ENCODE peak calls at places on chromosome 15, in six cellular contexts. R is MM.1S, M is lower leg skin, K is AG04449, H is pancreas, Y is PC-9. O is an unnamed sample.

GRCh38 chr15:62439543-62440016 is 274.5 kb upstream of the C2CD4B start:
- DNase-seq in R (no peak), M (peak), K (no peak), H (no peak), Y (no peak), O (no peak)

GRCh38 chr15:61013146-61013545 is 216.0 kb downstream of the RORA start:
- DNase-seq in R (no peak), M (no peak), K (no peak), H (no peak), Y (no peak), O (peak)

GRCh38 chr15:56040081-56041035 is 46.9 kb upstream of the NEDD4 start:
- DNase-seq in R (no peak), M (peak), K (peak), H (peak), Y (peak), O (no peak)

GRCh38 chr15:45179221-45179985 is 8.4 kb downstream of the SHF start:
- DNase-seq in R (peak), M (no peak), K (no peak), H (no peak), Y (no peak), O (no peak)

GRCh38 chr15:60652870-60653269 is 173.9 kb upstream of the ICE2 start:
- DNase-seq in R (no peak), M (no peak), K (no peak), H (no peak), Y (no peak), O (no peak)

GRCh38 chr15:49187537-49188245 is 17.6 kb downstream of the GALK2 start:
- DNase-seq in R (no peak), M (no peak), K (no peak), H (peak), Y (no peak), O (no peak)

GRCh38 chr15:25543156-25543555 is 104.3 kb upstream of the UBE3A start:
- DNase-seq in R (no peak), M (peak), K (peak), H (peak), Y (no peak), O (peak)

GRCh38 chr15:36363335-36363734 is 216.1 kb upstream of the CDIN1 start:
- DNase-seq in R (no peak), M (no peak), K (peak), H (no peak), Y (no peak), O (no peak)

GRCh38 chr15:99467861-99468460 is 97.8 kb upstream of the MEF2A start:
- DNase-seq in R (no peak), M (peak), K (no peak), H (no peak), Y (no peak), O (no peak)

GRCh38 chr15:68565701-68566100 is 13.1 kb upstream of the CORO2B start:
- DNase-seq in R (no peak), M (no peak), K (no peak), H (no peak), Y (no peak), O (no peak)

GRCh38 chr15:67916565-67916964 is 76.7 kb upstream of the RNU6-1 start:
- DNase-seq in R (no peak), M (no peak), K (no peak), H (no peak), Y (no peak), O (no peak)

GRCh38 chr15:35450492-35450891 is 95.5 kb downstream of the DPH6 start:
- DNase-seq in R (no peak), M (no peak), K (peak), H (no peak), Y (no peak), O (peak)

GRCh38 chr15:69585937-69586336 is 133.3 kb downstream of the RPLP1 start:
- DNase-seq in R (no peak), M (no peak), K (no peak), H (no peak), Y (no peak), O (no peak)

GRCh38 chr15:63968122-63968524 is 78.2 kb downstream of the DAPK2 start:
- DNase-seq in R (no peak), M (no peak), K (no peak), H (no peak), Y (no peak), O (no peak)

GRCh38 chr15:50135123-50135541 is 16.1 kb upstream of the ATP8B4 start:
- DNase-seq in R (no peak), M (no peak), K (no peak), H (no peak), Y (no peak), O (no peak)

GRCh38 chr15:51991141-51991540 is 19.6 kb upstream of the LEO1 start:
- DNase-seq in R (no peak), M (no peak), K (no peak), H (no peak), Y (no peak), O (peak)

GRCh38 chr15:62756326-62756994 is 286.1 kb upstream of the TPM1 start:
- DNase-seq in R (no peak), M (no peak), K (no peak), H (no peak), Y (no peak), O (no peak)

GRCh38 chr15:64586974-64587373 is 126.6 kb downstream of the ZNF609 start:
- DNase-seq in R (no peak), M (no peak), K (no peak), H (no peak), Y (no peak), O (no peak)

GRCh38 chr15:49415638-49416037 is 7.4 kb upstream of the FGF7 start:
- DNase-seq in R (no peak), M (no peak), K (peak), H (no peak), Y (no peak), O (peak)

GRCh38 chr15:76339302-76340197 is 3.0 kb downstream of the ISL2 start:
- DNase-seq in R (no peak), M (no peak), K (no peak), H (no peak), Y (no peak), O (no peak)

GRCh38 chr15:89244512-89244869 is 712 bp downstream of the FANCI start:
- DNase-seq in R (peak), M (no peak), K (no peak), H (no peak), Y (no peak), O (no peak)

GRCh38 chr15:25933456-25934158 is 70.5 kb upstream of the ATP10A start:
- DNase-seq in R (peak), M (peak), K (peak), H (peak), Y (no peak), O (peak)

GRCh38 chr15:38169982-38170381 is 82.7 kb upstream of the SPRED1 start:
- DNase-seq in R (no peak), M (no peak), K (peak), H (no peak), Y (no peak), O (no peak)
- TF ChIP-seq CTCF in R (no peak), M (no peak), K (no peak), H (no peak), Y (no peak), O (no peak)

GRCh38 chr15:81182746-81183402 is 13.8 kb upstream of the IL16 start:
- DNase-seq in R (no peak), M (no peak), K (no peak), H (no peak), Y (no peak), O (no peak)

GRCh38 chr15:81181220-81181619 is 15.5 kb upstream of the IL16 start:
- DNase-seq in R (no peak), M (no peak), K (no peak), H (no peak), Y (no peak), O (no peak)

GRCh38 chr15:81183403-81183760 is 13.3 kb upstream of the IL16 start:
- DNase-seq in R (no peak), M (no peak), K (no peak), H (no peak), Y (no peak), O (no peak)

GRCh38 chr15:81184188-81184587 is 12.5 kb upstream of the IL16 start:
- DNase-seq in R (no peak), M (peak), K (no peak), H (no peak), Y (no peak), O (no peak)

DNA sequence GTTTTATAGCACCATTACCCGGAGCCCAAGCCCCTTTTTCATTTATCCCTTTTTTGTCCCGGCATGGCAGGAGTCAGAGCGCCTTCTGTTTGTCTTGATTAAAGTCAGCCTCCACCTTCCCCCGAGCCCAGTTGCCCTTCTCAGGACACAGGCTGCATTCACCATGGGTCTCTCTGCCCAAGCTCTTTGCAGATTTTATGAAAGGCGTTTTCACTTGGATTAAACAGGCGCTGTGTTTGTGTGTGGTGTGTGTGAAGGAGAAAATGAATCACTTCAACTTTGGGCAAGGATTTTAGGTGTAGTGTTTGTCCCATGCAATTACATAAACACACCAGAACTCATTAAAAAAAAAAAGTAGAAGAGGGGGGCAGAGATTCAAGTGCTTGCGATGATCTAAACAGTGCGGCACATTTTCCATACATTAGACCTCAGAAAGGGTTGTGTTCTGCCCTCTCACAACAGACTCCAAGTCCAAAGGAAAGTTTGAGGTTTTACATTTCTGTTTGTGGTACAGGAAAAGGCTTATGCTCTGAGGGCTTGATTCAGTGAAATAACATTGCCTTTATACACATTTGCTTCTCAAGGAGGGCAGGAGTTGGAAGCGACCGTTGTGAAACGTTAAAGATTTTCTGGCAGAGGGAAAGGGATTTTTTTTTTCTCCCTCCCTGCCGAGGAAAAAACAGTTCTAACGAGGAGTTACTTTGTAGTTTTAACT is 14.5 kb upstream of the IL16 start:
- DNase-seq in R (no peak), M (no peak), K (no peak), H (no peak), Y (no peak), O (no peak)
- H3K4me3 ChIP-seq in R (no peak), M (no peak), K (no peak), H (no peak), Y (no peak), O (no peak)

DNA sequence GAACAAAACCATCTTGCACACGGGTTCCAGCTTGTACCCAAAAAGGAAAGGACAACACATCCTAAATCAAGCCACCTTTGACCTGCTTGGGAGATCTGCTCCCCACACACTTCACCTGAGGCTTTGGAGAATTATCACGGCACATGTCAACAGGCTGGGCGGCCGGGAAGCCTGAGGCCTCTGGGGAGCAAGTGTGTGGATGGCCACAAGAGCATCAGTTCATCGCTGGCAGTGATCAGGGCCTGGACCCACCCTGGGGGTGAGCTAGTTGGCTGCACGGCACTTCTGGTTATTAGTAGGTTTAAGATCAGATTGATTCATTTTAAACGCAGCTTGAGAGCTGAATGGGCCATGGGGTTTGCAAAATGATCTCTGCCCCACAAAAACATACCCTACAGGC is 108.5 kb downstream of the CHSY1 start:
- DNase-seq in R (no peak), M (no peak), K (no peak), H (no peak), Y (no peak), O (no peak)
- TF ChIP-seq CTCF in R (no peak), M (no peak), K (no peak), H (no peak), Y (no peak), O (no peak)

GRCh38 chr15:31217067-31217466 is 109.6 kb upstream of the KLF13 start:
- DNase-seq in R (no peak), M (no peak), K (no peak), H (no peak), Y (no peak), O (no peak)
- H3K4me3 ChIP-seq in R (peak), M (no peak), K (no peak), H (no peak), Y (no peak), O (no peak)

GRCh38 chr15:91224750-91225380 is 124.8 kb downstream of the SV2B start:
- DNase-seq in R (peak), M (no peak), K (peak), H (no peak), Y (no peak), O (no peak)
- TF ChIP-seq CTCF in R (peak), M (no peak), K (peak), H (peak), Y (peak), O (peak)

GRCh38 chr15:30984118-30984517 is 7.3 kb downstream of the MTMR10 start:
- DNase-seq in R (no peak), M (no peak), K (no peak), H (no peak), Y (no peak), O (no peak)

GRCh38 chr15:30985081-30985531 is 6.3 kb downstream of the MTMR10 start:
- DNase-seq in R (no peak), M (no peak), K (no peak), H (no peak), Y (no peak), O (no peak)

GRCh38 chr15:30990036-30990435 is 1.4 kb downstream of the MTMR10 start:
- DNase-seq in R (peak), M (no peak), K (no peak), H (no peak), Y (no peak), O (no peak)

GRCh38 chr15:30979457-30979856 is 12.0 kb downstream of the MTMR10 start:
- DNase-seq in R (no peak), M (no peak), K (no peak), H (no peak), Y (no peak), O (no peak)

GRCh38 chr15:30984542-30984941 is 6.9 kb downstream of the MTMR10 start:
- DNase-seq in R (no peak), M (no peak), K (no peak), H (no peak), Y (no peak), O (no peak)
- H3K4me3 ChIP-seq in R (no peak), M (no peak), K (no peak), H (no peak), Y (no peak), O (peak)

DNA sequence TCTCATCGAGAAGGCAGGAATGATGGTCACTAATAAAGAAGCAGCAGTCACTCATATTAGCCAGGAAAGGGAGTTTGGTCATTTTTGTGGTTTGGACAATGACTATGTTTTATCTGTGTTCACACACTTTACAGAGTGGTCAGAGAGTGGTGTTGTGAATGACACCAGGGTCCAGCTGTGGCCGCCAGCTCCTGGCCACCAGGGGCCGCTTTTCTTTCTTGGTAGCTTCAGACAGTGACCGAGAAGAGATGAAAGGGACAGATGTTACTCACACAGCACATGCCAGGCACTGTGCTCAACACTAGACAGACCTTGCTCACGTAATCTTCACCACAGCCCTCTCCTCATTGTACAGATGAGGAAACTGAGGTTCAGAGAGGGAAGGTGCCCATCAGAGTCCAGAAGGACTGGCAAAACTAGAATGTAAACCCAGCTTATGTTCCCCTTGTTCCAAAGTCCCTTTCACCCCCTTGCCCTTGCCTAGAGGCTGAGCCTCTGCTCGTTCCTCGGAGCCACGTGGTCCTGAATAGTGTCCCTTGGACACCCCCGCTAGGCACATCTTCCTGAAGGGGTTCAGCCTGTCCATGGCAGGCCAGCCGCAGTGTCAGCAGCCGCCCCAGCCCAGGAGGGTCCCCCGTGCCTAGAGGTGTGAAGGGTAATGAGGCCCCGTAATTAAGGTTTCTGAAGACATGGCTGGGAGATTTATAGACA is 55.6 kb downstream of the CYP11A1 start:
- DNase-seq in R (peak), M (no peak), K (no peak), H (no peak), Y (peak), O (no peak)
- TF ChIP-seq CTCF in R (peak), M (no peak), K (peak), H (no peak), Y (peak), O (peak)

DNA sequence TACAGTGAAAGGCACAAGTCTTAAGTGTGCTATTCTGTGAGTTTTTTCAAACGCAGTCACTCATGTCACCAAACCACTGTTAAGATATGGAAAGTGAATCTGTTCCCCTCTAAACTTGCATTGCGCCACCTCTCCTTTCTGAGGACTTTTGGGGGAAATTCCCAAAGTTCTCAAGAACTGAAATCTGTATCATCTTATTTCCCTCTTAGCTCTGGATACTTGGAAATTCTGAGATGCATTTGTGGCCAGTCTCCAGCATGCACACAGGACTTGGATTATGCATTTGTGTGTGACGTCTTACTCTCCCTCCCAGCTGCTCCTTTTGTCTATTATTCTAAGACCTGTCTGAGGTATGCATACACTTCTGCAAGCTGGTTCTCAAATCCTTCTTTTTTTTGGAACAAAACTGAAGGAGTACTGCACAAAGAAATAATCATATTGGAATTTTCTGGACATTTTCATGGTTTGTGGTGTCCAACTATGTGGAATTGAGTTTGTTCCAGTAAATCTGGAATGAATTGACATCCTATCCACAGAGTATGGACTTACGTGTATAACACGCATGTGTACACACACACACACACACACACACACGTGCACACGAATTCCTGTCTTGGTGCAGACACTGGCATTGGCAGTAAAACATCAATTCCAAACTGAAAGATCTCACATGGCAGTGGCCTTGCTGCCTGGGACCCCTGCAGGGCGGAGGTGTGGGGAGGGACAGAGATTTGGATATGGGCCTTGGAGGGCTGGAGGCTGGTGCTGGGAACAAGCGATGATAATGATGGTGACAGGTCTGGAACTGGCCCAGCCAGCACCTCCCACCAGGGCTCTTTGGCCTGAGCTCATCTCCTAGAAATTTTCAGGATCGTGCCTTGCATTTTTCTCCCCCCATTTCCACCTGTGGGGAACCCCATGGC is 8.2 kb upstream of the LCTL start:
- DNase-seq in R (no peak), M (no peak), K (peak), H (no peak), Y (no peak), O (no peak)
- H3K4me3 ChIP-seq in R (no peak), M (no peak), K (no peak), H (no peak), Y (no peak), O (no peak)

GRCh38 chr15:33656090-33656670 is 312.1 kb upstream of the CHRM5 start:
- DNase-seq in R (no peak), M (no peak), K (no peak), H (no peak), Y (no peak), O (no peak)

GRCh38 chr15:33654859-33655258 is 313.4 kb upstream of the CHRM5 start:
- DNase-seq in R (no peak), M (no peak), K (no peak), H (no peak), Y (peak), O (no peak)

GRCh38 chr15:33662014-33662413 is 306.3 kb upstream of the CHRM5 start:
- DNase-seq in R (no peak), M (no peak), K (no peak), H (no peak), Y (no peak), O (no peak)

GRCh38 chr15:33655488-33655887 is 312.8 kb upstream of the CHRM5 start:
- DNase-seq in R (no peak), M (no peak), K (no peak), H (no peak), Y (no peak), O (no peak)

GRCh38 chr15:33660151-33660550 is 308.1 kb upstream of the CHRM5 start:
- DNase-seq in R (no peak), M (no peak), K (no peak), H (no peak), Y (no peak), O (no peak)
- TF ChIP-seq CTCF in R (no peak), M (no peak), K (no peak), H (no peak), Y (no peak), O (no peak)

GRCh38 chr15:39704684-39705083 is 78.0 kb downstream of the FSIP1 start:
- DNase-seq in R (no peak), M (no peak), K (no peak), H (no peak), Y (no peak), O (no peak)

GRCh38 chr15:39704235-39704634 is 78.4 kb downstream of the FSIP1 start:
- DNase-seq in R (no peak), M (no peak), K (no peak), H (no peak), Y (no peak), O (no peak)

GRCh38 chr15:39699531-39700110 is 83.0 kb downstream of the FSIP1 start:
- DNase-seq in R (no peak), M (no peak), K (no peak), H (no peak), Y (no peak), O (no peak)

GRCh38 chr15:39700301-39700700 is 82.3 kb downstream of the FSIP1 start:
- DNase-seq in R (no peak), M (no peak), K (no peak), H (no peak), Y (no peak), O (no peak)

GRCh38 chr15:39701988-39702387 is 80.7 kb downstream of the FSIP1 start:
- DNase-seq in R (no peak), M (no peak), K (no peak), H (no peak), Y (no peak), O (no peak)
- H3K4me3 ChIP-seq in R (no peak), M (no peak), K (no peak), H (no peak), Y (no peak), O (no peak)